ENCODE peak calls at places on chromosomes 6 and 20, in six cellular contexts. K is PC-3, P is left ventricle myocardium inferior, W is left lung, V is endothelial cell of umbilical vein, F is fibroblast of lung. C is an unnamed sample.
A peak's percentile ranks its signal among the peaks of the same experiment; 100 is the strongest.

GRCh38 chr20:54094268-54094580 is 23.8 kb upstream of the BCAS1 start:
- DNase-seq in K (no peak), P (no peak), V (no peak), F (no peak), W (no peak), C (no peak)

GRCh38 chr20:34715384-34715783 is 11.2 kb downstream of the TP53INP2 start:
- DNase-seq in F (peak; percentile 20), P (no peak), K (peak; percentile 31), V (no peak), W (no peak), C (no peak)

GRCh38 chr6:147297663-147298313 is 93.6 kb downstream of the STXBP5 start:
- DNase-seq in P (no peak), V (no peak), K (no peak), F (peak; percentile 61), W (no peak), C (no peak)

GRCh38 chr6:110728501-110728900 is 86.8 kb downstream of the CDK19 start:
- DNase-seq in P (no peak), F (no peak), K (no peak), V (no peak), W (no peak), C (no peak)

GRCh38 chr20:11880694-11881093 is 37.0 kb upstream of the BTBD3 start:
- DNase-seq in W (no peak), V (no peak), P (no peak), K (peak; percentile 52), F (no peak), C (no peak)

GRCh38 chr6:38194282-38194572 is 374.7 kb downstream of the ZFAND3 start:
- DNase-seq in W (no peak), V (no peak), K (no peak), F (no peak), P (no peak), C (no peak)

GRCh38 chr20:1087311-1087710 is 31.1 kb upstream of the PSMF1 start:
- DNase-seq in W (no peak), P (no peak), K (no peak), F (no peak), V (no peak), C (no peak)

GRCh38 chr6:160069050-160069454 is 52.6 kb upstream of the SLC22A1 start:
- DNase-seq in F (no peak), V (no peak), K (no peak), W (no peak), P (no peak), C (no peak)

GRCh38 chr6:13485923-13486557 is 1.4 kb downstream of the GFOD1 start:
- DNase-seq in P (peak; percentile 33), K (peak; percentile 57), W (no peak), F (peak; percentile 51), V (peak; percentile 38), C (peak; percentile 50)

GRCh38 chr6:17281100-17281496 is at the start of gene RBM24:
- DNase-seq in P (peak; percentile 44), F (peak; percentile 80), V (peak; percentile 57), W (no peak), K (peak; percentile 78), C (peak; percentile 78)

GRCh38 chr6:157272866-157273755 is 50.2 kb downstream of the TMEM242 start:
- DNase-seq in W (peak; percentile 19), V (no peak), F (no peak), P (no peak), K (no peak), C (no peak)

GRCh38 chr6:166499350-166500163 is 86.9 kb downstream of the RAMACL start:
- DNase-seq in K (no peak), V (no peak), F (no peak), W (no peak), P (no peak), C (no peak)

GRCh38 chr20:53070714-53071392 is 98.7 kb downstream of the TSHZ2 start:
- DNase-seq in K (no peak), F (peak; percentile 68), V (peak; percentile 19), P (no peak), W (no peak), C (no peak)

GRCh38 chr6:31378721-31379103 is 21.7 kb upstream of the HLA-B start:
- DNase-seq in P (no peak), K (no peak), W (no peak), F (no peak), V (no peak), C (no peak)

GRCh38 chr6:41970436-41970846 is 28.8 kb upstream of the CCND3 start:
- DNase-seq in K (no peak), W (no peak), V (peak; percentile 16), F (peak; percentile 29), P (no peak), C (no peak)

DNA sequence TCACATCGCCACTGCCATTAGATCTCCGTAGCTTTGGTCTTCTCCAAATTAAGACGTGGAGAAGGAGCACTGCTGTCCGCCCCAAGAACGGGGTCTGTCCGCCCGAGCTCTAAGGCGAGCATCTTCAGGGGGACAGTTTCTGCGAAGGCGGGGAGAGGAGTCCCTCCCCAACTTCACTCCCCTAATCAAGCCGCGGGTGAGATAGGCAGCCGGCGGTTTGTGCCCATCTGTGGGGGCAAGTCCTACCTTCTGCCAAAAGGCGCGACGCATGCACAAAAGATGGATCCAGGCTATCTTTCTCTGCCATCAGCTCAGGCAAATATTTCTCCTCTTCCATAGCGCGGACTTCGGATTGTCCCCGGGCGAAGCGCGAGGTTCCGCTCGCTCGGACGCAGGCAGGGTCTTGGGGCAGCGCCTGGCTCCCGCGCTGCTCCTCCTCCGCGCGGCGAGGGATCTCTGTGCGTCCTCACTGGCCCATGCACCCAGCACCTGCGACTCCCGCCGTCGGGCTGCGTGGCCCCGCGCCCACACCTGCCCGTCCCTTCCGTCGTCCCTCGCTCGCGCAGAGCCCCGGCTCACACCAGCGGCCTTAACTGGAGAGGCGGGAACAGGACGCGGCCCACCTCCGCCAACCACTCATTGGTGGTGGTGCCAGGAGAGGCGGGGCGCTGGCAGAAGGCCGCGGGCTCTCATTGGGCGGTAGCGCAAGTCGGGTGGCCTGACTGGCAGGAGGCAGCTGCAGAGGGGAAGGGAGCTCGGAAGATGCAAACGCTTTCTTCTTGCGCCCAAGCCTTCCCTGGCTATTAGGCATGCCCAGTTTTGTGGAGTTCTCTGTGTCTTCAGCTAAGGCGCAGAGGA is at the start of gene KHDRBS2:
- DNase-seq in F (no peak), W (peak; percentile 93), V (no peak), P (peak; percentile 76), K (no peak), C (peak; percentile 3)
- H3K27ac ChIP-seq in F (no peak within 1 kb of the TSS), W (no peak within 1 kb of the TSS), V (no peak within 1 kb of the TSS), P (no peak within 1 kb of the TSS), K (no peak within 1 kb of the TSS), C (no peak within 1 kb of the TSS)

GRCh38 chr6:163760860-163761259 is 346.3 kb downstream of the QKI start:
- DNase-seq in V (no peak), F (no peak), P (no peak), W (no peak), K (no peak), C (no peak)

GRCh38 chr6:163759542-163759941 is 345.0 kb downstream of the QKI start:
- DNase-seq in K (no peak), V (no peak), P (no peak), F (peak; percentile 69), W (no peak), C (no peak)

GRCh38 chr6:163764565-163764964 is 350.0 kb downstream of the QKI start:
- DNase-seq in K (no peak), V (no peak), P (no peak), W (no peak), F (peak; percentile 22), C (no peak)

GRCh38 chr6:163765326-163765725 is 350.8 kb downstream of the QKI start:
- DNase-seq in K (no peak), P (no peak), V (no peak), W (no peak), F (no peak), C (no peak)

DNA sequence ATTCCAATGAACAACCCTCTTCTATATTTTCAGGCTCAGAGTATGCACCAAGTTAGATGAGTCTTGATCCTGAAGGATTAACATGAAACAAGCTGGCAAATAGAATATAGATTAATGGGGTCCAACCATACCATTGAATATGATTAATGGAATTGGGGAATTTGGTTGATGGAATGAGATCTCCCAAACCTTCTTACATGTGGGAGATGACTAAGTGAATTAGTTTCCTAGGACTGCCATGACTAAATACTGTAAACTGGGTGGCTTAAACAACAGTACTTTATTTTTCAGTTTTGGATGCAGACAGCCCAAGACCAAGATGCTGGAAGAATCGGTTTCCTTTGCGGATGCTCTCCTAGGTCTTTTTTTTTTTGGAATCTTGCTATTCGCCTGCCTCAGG is 347.0 kb downstream of the QKI start:
- DNase-seq in W (no peak), V (no peak), K (no peak), P (no peak), F (peak; percentile 56), C (no peak)
- H3K4me1 ChIP-seq in W (no peaks in the 10 kb centered on the region), V (no peaks in the 10 kb centered on the region), K (no peaks in the 10 kb centered on the region), P (peaks cover 25% of the 10 kb centered on the region), F (no peaks in the 10 kb centered on the region), C (peaks cover 16% of the 10 kb centered on the region)

GRCh38 chr20:31548823-31549512 is 34.7 kb downstream of the HM13 start:
- DNase-seq in W (no peak), P (no peak), K (no peak), F (no peak), V (no peak), C (no peak)

GRCh38 chr20:31550099-31550498 is 35.9 kb downstream of the HM13 start:
- DNase-seq in V (no peak), P (no peak), F (no peak), K (no peak), W (no peak), C (no peak)

GRCh38 chr20:31547720-31548298 is 33.6 kb downstream of the HM13 start:
- DNase-seq in V (peak; percentile 74), P (no peak), W (no peak), F (no peak), K (no peak), C (no peak)

GRCh38 chr20:31551163-31551562 is 36.9 kb downstream of the HM13 start:
- DNase-seq in W (no peak), V (no peak), F (no peak), K (no peak), P (no peak), C (no peak)

DNA sequence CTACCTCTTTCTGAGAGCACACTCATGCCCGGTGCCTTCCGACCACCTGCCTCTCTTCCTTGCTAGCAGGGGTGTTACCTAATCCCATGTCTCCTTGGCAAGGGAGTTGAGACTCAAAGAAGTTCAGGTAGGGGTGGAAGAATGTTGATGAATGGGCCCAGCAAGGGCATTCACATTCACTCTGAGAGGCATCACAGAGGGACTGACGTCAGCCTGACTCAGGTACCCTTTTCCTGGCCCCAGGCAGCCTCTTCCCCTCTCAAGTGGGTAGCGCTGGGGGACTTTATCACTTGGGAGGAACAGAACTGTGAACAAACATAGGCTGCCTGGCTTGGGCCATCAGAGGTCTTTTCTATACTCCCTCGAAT is 35.3 kb downstream of the HM13 start:
- DNase-seq in P (no peak), V (no peak), F (no peak), W (no peak), K (no peak), C (no peak)
- H3K27ac ChIP-seq in P (no peak overlapping the region), V (no peak overlapping the region), F (no peak overlapping the region), W (no peak overlapping the region), K (no peak overlapping the region), C (no peak overlapping the region)

GRCh38 chr6:163491901-163492300 is 77.4 kb downstream of the QKI start:
- DNase-seq in V (no peak), F (no peak), P (no peak), W (no peak), K (no peak), C (no peak)

GRCh38 chr6:163490826-163491577 is 76.5 kb downstream of the QKI start:
- DNase-seq in W (no peak), K (peak; percentile 77), V (peak; percentile 63), F (peak; percentile 82), P (peak; percentile 70), C (peak; percentile 71)

GRCh38 chr6:163496205-163496604 is 81.7 kb downstream of the QKI start:
- DNase-seq in V (no peak), F (no peak), W (no peak), K (no peak), P (no peak), C (no peak)

GRCh38 chr6:163489584-163489983 is 75.1 kb downstream of the QKI start:
- DNase-seq in K (peak; percentile 75), F (peak; percentile 64), V (no peak), W (no peak), P (no peak), C (no peak)

GRCh38 chr6:163494279-163494727 is 79.8 kb downstream of the QKI start:
- DNase-seq in P (no peak), F (peak; percentile 32), W (no peak), V (no peak), K (peak; percentile 86), C (no peak)
- H3K4me1 ChIP-seq in P (peaks cover 100% of the 10 kb centered on the region), F (peaks cover 4% of the 10 kb centered on the region), W (peaks cover 8% of the 10 kb centered on the region), V (peaks cover 10% of the 10 kb centered on the region), K (peaks cover 41% of the 10 kb centered on the region), C (peaks cover 41% of the 10 kb centered on the region)

C was measured in cardiac muscle cell.